ENCODE peak calls at places on chromosomes 6 and 20, in nine cellular contexts. U, S, N, W, T, H, R, B and Y are unnamed samples.
A peak's percentile ranks its signal among the peaks of the same experiment; 100 is the strongest.

GRCh38 chr20:1950836-1951235 is 43.0 kb downstream of the PDYN start:
- DNase-seq in U (no peak), S (no peak), N (no peak), W (no peak), T (no peak), H (no peak), R (no peak), B (no peak), Y (no peak)

GRCh38 chr6:19986691-19987438 is 149.7 kb downstream of the ID4 start:
- DNase-seq in U (peak; percentile 66), S (no peak), N (no peak), W (no peak), T (no peak), H (no peak), R (no peak), B (no peak), Y (no peak)

GRCh38 chr6:33195304-33196022 is 3.2 kb upstream of the COL11A2 start:
- DNase-seq in U (no peak), S (no peak), N (no peak), W (no peak), T (no peak), H (no peak), R (no peak), B (no peak), Y (no peak)

GRCh38 chr20:45336530-45337366 is 11.5 kb downstream of the SDC4 start:
- DNase-seq in U (no peak), S (no peak), N (peak; percentile 95), W (peak; percentile 52), T (no peak), H (no peak), R (peak; percentile 98), B (peak; percentile 61), Y (no peak)

GRCh38 chr6:136566007-136566487 is 15.8 kb upstream of the MAP7 start:
- DNase-seq in U (no peak), S (no peak), N (no peak), W (no peak), T (peak; percentile 69), H (no peak), R (no peak), B (no peak), Y (no peak)

GRCh38 chr20:48750941-48751620 is 76.7 kb downstream of the PREX1 start:
- DNase-seq in U (no peak), S (no peak), N (no peak), W (peak; percentile 83), T (peak; percentile 31), H (peak; percentile 41), R (no peak), B (no peak), Y (no peak)

GRCh38 chr6:4491501-4492260 is 284.5 kb upstream of the CDYL start:
- DNase-seq in U (no peak), S (no peak), N (peak; percentile 6), W (no peak), T (no peak), H (no peak), R (peak; percentile 54), B (no peak), Y (no peak)

GRCh38 chr6:145929037-145929633 is 35.0 kb downstream of the SHPRH start:
- DNase-seq in U (no peak), S (no peak), N (peak; percentile 44), W (no peak), T (peak; percentile 24), H (no peak), R (peak; percentile 44), B (peak; percentile 9), Y (no peak)

GRCh38 chr6:134031696-134032255 is 20.6 kb downstream of the SLC2A12 start:
- DNase-seq in U (no peak), S (no peak), N (peak; percentile 69), W (no peak), T (no peak), H (no peak), R (peak; percentile 41), B (peak; percentile 16), Y (no peak)

GRCh38 chr20:55953201-55953600 is 52.1 kb downstream of the CBLN4 start:
- DNase-seq in U (no peak), S (no peak), N (no peak), W (no peak), T (no peak), H (no peak), R (no peak), B (no peak), Y (no peak)

GRCh38 chr6:67790569-67790968 is 844.5 kb upstream of the ADGRB3 start:
- DNase-seq in U (no peak), S (no peak), N (no peak), W (no peak), T (no peak), H (no peak), R (no peak), B (no peak), Y (no peak)

GRCh38 chr20:43983904-43984361 is 69.3 kb downstream of the TOX2 start:
- DNase-seq in U (no peak), S (no peak), N (no peak), W (no peak), T (no peak), H (no peak), R (no peak), B (no peak), Y (no peak)